ENCODE peak calls at places on chromosomes 12 and 14, in eight cellular contexts. X is GM23248; K is NCI-H1105 treated with DMSO at 0.1 percent for 48 hours; E is aorta; A is stimulated activated naive CD8-positive, alpha-beta T cell treated with anti-CD3 and anti-CD28 coated beads, Interleukin-15, amount 100 ng/mL, for 72 hours; L is hepatocyte; D is iris pigment epithelial cell; Y is DMS153. B is an unnamed sample.
A peak's percentile ranks its signal among the peaks of the same experiment; 100 is the strongest.

GRCh38 chr12:115737895-115738294 is 539.6 kb downstream of the MED13L start:
- DNase-seq in X (no peak), D (no peak), K (no peak), Y (no peak), A (no peak), E (no peak), L (no peak), B (no peak)

GRCh38 chr12:38159092-38159551 is 157.5 kb upstream of the ALG10B start:
- DNase-seq in L (no peak), X (no peak), Y (no peak), A (no peak), E (no peak), K (no peak), D (no peak), B (no peak)

GRCh38 chr14:20455355-20456300 is 602 bp downstream of the APEX1 start:
- DNase-seq in L (peak; percentile 89), D (peak; percentile 95), X (peak; percentile 93), E (no peak), A (no peak), K (peak; percentile 92), Y (peak; percentile 63), B (peak; percentile 50)

GRCh38 chr12:71191509-71192196 is 33.9 kb upstream of the TSPAN8 start:
- DNase-seq in K (no peak), Y (peak; percentile 54), L (no peak), D (no peak), E (no peak), A (no peak), X (no peak), B (no peak)

GRCh38 chr12:53268637-53269562 is 801 bp downstream of the ESPL1 start:
- DNase-seq in E (no peak), D (no peak), X (peak; percentile 28), A (no peak), L (no peak), Y (no peak), K (no peak), B (no peak)

GRCh38 chr14:51283402-51283825 is 43.4 kb downstream of the TMX1 start:
- DNase-seq in E (no peak), X (peak; percentile 95), K (peak; percentile 95), Y (peak; percentile 80), L (peak; percentile 92), D (peak; percentile 89), A (no peak), B (no peak)

GRCh38 chr12:34297126-34297789 is 275.0 kb downstream of the ALG10 start:
- DNase-seq in K (no peak), D (no peak), A (no peak), X (no peak), L (no peak), E (peak; percentile 19), Y (no peak), B (peak; percentile 7)

GRCh38 chr12:50934981-50935807 is 17.1 kb upstream of the HIGD1C start:
- DNase-seq in D (peak; percentile 86), K (no peak), E (no peak), Y (no peak), X (peak; percentile 53), L (no peak), A (no peak), B (no peak)

GRCh38 chr12:101829639-101830390 is 944 bp downstream of the GNPTAB start:
- DNase-seq in E (no peak), D (no peak), X (peak; percentile 49), A (no peak), K (peak; percentile 55), L (peak; percentile 23), Y (no peak), B (no peak)

GRCh38 chr12:94545937-94546771 is 86.5 kb upstream of the CEP83 start:
- DNase-seq in E (no peak), A (no peak), X (peak; percentile 80), K (peak; percentile 29), L (peak; percentile 82), D (peak; percentile 84), Y (no peak), B (no peak)

GRCh38 chr12:100827901-100828520 is 33.4 kb downstream of the ANO4 start:
- DNase-seq in Y (peak; percentile 12), L (peak; percentile 49), D (peak; percentile 53), K (peak; percentile 75), E (no peak), A (no peak), X (peak; percentile 72), B (no peak)

GRCh38 chr12:130764475-130765185 is 48.5 kb upstream of the RIMBP2 start:
- DNase-seq in E (no peak), A (peak; percentile 70), K (no peak), D (peak; percentile 34), X (peak; percentile 63), Y (no peak), L (no peak), B (no peak)

GRCh38 chr14:23405516-23406025 is 2.5 kb downstream of the MYH6 start:
- DNase-seq in L (no peak), D (no peak), E (no peak), K (no peak), A (no peak), Y (no peak), X (no peak), B (no peak)

GRCh38 chr14:90003526-90004312 is 48.0 kb downstream of the TDP1 start:
- DNase-seq in E (no peak), X (no peak), K (no peak), L (no peak), D (no peak), Y (no peak), A (no peak), B (no peak)

GRCh38 chr14:95452176-95452889 is 64.1 kb downstream of the SYNE3 start:
- DNase-seq in X (peak; percentile 46), Y (peak; percentile 61), D (peak; percentile 24), K (peak; percentile 10), A (no peak), L (no peak), E (no peak), B (no peak)

GRCh38 chr12:91364591-91365184 is 182.1 kb upstream of the DCN start:
- DNase-seq in E (no peak), X (peak; percentile 59), A (no peak), K (no peak), L (no peak), D (no peak), Y (no peak), B (no peak)

GRCh38 chr14:105221598-105222178 is 26.6 kb upstream of the BTBD6 start:
- DNase-seq in K (no peak), A (no peak), L (no peak), X (no peak), E (no peak), Y (no peak), D (no peak), B (no peak)

GRCh38 chr12:100699209-100699608 is 95.4 kb upstream of the ANO4 start:
- DNase-seq in E (no peak), L (no peak), K (no peak), D (no peak), A (no peak), X (no peak), Y (no peak), B (no peak)

GRCh38 chr12:113237748-113238147 is 16.5 kb downstream of the TPCN1 start:
- DNase-seq in L (no peak), A (no peak), Y (no peak), D (no peak), E (no peak), X (no peak), K (no peak), B (no peak)

GRCh38 chr12:127191124-127191523 is 1075.8 kb upstream of the TMEM132C start:
- DNase-seq in A (no peak), Y (no peak), X (peak; percentile 84), D (peak; percentile 45), E (no peak), L (no peak), K (no peak), B (no peak)

GRCh38 chr14:60214415-60215126 is 34.5 kb upstream of the PPM1A start:
- DNase-seq in L (no peak), Y (no peak), D (no peak), A (no peak), X (no peak), K (no peak), E (no peak), B (no peak)

GRCh38 chr12:101763246-101763931 is 24.1 kb upstream of the SYCP3 start:
- DNase-seq in K (no peak), A (no peak), Y (no peak), L (no peak), E (peak; percentile 54), X (no peak), D (no peak), B (no peak)

B was measured in psoas muscle.